ENCODE peak calls at places on chromosome 11, in six cellular contexts. B, W, T, I, N and Z are unnamed samples.

GRCh38 chr11:69889400-69890372 is 70.5 kb upstream of the FGF3 start:
- DNase-seq in B (no peak), W (no peak), T (no peak), I (no peak), N (no peak), Z (no peak)

GRCh38 chr11:95461348-95461747 is 230.3 kb upstream of the SESN3 start:
- DNase-seq in B (no peak), W (no peak), T (no peak), I (no peak), N (no peak), Z (no peak)

GRCh38 chr11:72613977-72614376 is 60.2 kb downstream of the PDE2A start:
- DNase-seq in B (no peak), W (no peak), T (peak), I (no peak), N (no peak), Z (no peak)

GRCh38 chr11:76803023-76803422 is 19.9 kb downstream of the TSKU start:
- DNase-seq in B (no peak), W (no peak), T (peak), I (peak), N (no peak), Z (peak)

GRCh38 chr11:119107538-119108150 is 500 bp downstream of the C2CD2L start:
- DNase-seq in B (no peak), W (no peak), T (no peak), I (no peak), N (no peak), Z (no peak)

GRCh38 chr11:128338806-128339205 is 248.6 kb downstream of the ETS1 start:
- DNase-seq in B (no peak), W (no peak), T (no peak), I (no peak), N (no peak), Z (no peak)

GRCh38 chr11:56885182-56885581 is 103.5 kb upstream of the OR5AK2 start:
- DNase-seq in B (peak), W (peak), T (no peak), I (no peak), N (no peak), Z (no peak)

GRCh38 chr11:134363592-134363991 is 31.8 kb downstream of the GLB1L2 start:
- DNase-seq in B (no peak), W (no peak), T (no peak), I (no peak), N (no peak), Z (no peak)

GRCh38 chr11:94897330-94897768 is 76.0 kb downstream of the CWC15 start:
- DNase-seq in B (peak), W (peak), T (peak), I (no peak), N (no peak), Z (peak)

GRCh38 chr11:35419713-35420333 is 465 bp upstream of the SLC1A2 start:
- DNase-seq in B (no peak), W (no peak), T (no peak), I (no peak), N (no peak), Z (peak)

GRCh38 chr11:70456921-70457532 is 58.7 kb downstream of the CTTN start:
- DNase-seq in B (no peak), W (no peak), T (peak), I (no peak), N (no peak), Z (peak)

GRCh38 chr11:11157201-11157600 is 195.8 kb downstream of the CSNK2A3 start:
- DNase-seq in B (no peak), W (no peak), T (no peak), I (no peak), N (peak), Z (peak)
- TF ChIP-seq CTCF in B (no peak), W (peak), T (no peak), I (no peak), N (peak), Z (peak)

GRCh38 chr11:23674866-23675265 is 814.6 kb upstream of the CCDC179 start:
- DNase-seq in B (no peak), W (no peak), T (no peak), I (no peak), N (no peak), Z (peak)
- H3K4me3 ChIP-seq in B (no peak), W (no peak), T (no peak), I (no peak), N (no peak), Z (no peak)

DNA sequence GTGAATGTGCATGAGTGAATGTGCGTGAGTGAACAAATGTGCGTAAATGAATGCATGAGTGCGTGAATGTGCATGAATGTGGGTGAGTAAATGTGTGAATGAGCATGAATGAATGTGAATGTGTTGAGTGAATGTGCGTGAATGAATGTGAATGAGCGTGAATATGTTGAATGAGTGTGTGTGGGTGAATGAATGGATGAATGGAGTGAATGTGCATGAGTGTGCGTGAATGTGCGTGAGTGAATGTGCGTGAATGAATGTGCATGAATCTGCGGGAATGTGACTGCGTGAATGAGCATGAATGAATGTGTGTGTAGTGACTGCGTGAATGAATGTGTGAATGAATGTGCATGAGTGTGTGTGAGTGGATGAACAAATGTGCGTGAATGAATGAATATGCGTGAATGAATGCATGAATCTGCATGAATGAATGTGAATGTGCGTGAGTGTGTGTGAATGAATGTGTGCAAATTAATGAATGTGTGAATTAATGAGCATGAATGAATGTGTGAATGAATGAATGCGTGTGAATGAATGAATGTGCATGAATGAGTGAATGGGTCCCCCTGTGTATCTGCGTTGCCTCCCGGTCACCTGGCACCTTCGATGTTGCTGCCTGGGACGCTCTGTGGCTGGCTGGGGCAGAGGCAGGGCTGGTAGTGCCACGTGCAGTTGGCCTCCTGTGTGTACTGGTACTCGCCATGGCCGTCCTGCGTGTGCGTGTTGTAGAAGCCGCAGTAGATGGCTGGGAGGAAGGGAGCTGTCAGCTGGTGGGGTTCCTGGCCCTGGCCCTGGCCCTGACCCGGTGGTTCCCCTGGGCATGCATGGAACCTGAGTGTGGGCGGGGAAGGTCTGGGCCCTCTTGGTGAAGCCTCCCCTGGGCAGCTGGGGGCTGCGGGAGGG is 13.4 kb downstream of the MUC6 start:
- DNase-seq in B (no peak), W (no peak), T (no peak), I (no peak), N (no peak), Z (no peak)
- TF ChIP-seq CTCF in B (no peak), W (no peak), T (no peak), I (no peak), N (no peak), Z (no peak)

DNA sequence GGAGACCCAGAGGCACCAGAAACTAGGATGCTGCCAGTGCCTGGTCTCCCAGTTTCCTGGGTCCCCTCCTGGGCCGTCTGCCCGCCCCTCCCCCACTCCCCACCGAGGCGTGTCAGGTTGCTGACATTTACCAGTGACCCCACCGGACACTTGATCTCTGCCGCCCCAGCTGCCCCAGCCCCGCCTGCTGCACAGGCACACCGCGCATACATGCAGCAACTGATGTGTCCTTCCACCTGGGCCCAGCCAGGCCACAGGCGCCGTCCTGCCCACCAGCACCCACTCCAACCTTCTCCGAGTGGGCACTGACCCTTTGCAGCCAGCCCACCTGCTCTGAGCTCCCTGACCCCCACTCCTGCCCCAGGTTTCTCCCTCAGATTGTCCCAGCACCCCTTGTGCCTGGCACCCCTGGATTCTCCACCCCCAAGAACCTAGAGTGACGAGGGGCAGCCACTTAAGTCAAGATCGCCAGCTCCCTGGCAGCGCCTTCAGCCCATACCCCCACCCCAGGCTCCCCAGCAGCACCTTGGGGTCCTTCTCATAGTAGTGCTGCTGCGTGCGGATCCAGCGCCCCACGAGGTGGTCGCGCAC is 548 bp downstream of the PYGM start:
- DNase-seq in B (no peak), W (no peak), T (no peak), I (peak), N (no peak), Z (no peak)
- H3K4me3 ChIP-seq in B (no peak), W (no peak), T (peak), I (peak), N (no peak), Z (no peak)

GRCh38 chr11:63829823-63830489 is 9.0 kb upstream of the MARK2 start:
- DNase-seq in B (no peak), W (no peak), T (no peak), I (no peak), N (no peak), Z (peak)
- TF ChIP-seq CTCF in B (no peak), W (no peak), T (no peak), I (no peak), N (no peak), Z (peak)

GRCh38 chr11:125170406-125171031 is 6.0 kb downstream of the PKNOX2 start:
- DNase-seq in B (no peak), W (no peak), T (no peak), I (peak), N (no peak), Z (peak)
- H3K4me3 ChIP-seq in B (no peak), W (no peak), T (no peak), I (peak), N (no peak), Z (no peak)